ENCODE peak calls at places on chromosomes 1 and 21, in six cellular contexts. V is small intestine, X is endodermal cell, A is heart left ventricle, J is ascending aorta, D is A549. E is an unnamed sample. For H3K4me1, the result is how much of the 10 kb centered on the place peaks cover.

GRCh38 chr1:77683836-77684148 is 1.3 kb upstream of the ZZZ3 start:
- DNase-seq in V (no peak), J (no peak), D (no peak), A (no peak), X (no peak), E (no peak)

GRCh38 chr1:56185493-56185892 is 393.9 kb downstream of the PLPP3 start:
- DNase-seq in J (no peak), X (no peak), V (no peak), D (no peak), A (no peak), E (no peak)

GRCh38 chr1:170886460-170886859 is 48.9 kb upstream of the MROH9 start:
- DNase-seq in J (no peak), A (no peak), V (peak), X (no peak), D (no peak), E (no peak)

GRCh38 chr1:174352117-174352516 is 95.6 kb upstream of the GPR52 start:
- DNase-seq in V (no peak), D (no peak), J (no peak), A (no peak), X (no peak), E (no peak)

GRCh38 chr1:84851839-84852238 is 41.2 kb downstream of the LPAR3 start:
- DNase-seq in D (peak), J (no peak), A (no peak), V (no peak), X (no peak), E (no peak)

GRCh38 chr1:166511754-166512153 is 327.5 kb upstream of the POGK start:
- DNase-seq in X (no peak), V (no peak), J (no peak), D (no peak), A (no peak), E (no peak)

GRCh38 chr1:245091818-245092637 is 62.8 kb upstream of the KIF26B start:
- DNase-seq in D (peak), A (peak), X (peak), V (peak), J (no peak), E (no peak)

GRCh38 chr1:54290443-54291184 is 90.6 kb downstream of the MRPL37 start:
- DNase-seq in A (no peak), X (no peak), V (peak), J (no peak), D (peak), E (no peak)

GRCh38 chr1:36369061-36369470 is 16.7 kb downstream of the STK40 start:
- DNase-seq in D (peak), J (no peak), X (peak), V (peak), A (peak), E (peak)

GRCh38 chr1:154430903-154431302 is 25.8 kb downstream of the IL6R start:
- DNase-seq in V (peak), A (no peak), J (no peak), X (peak), D (no peak), E (no peak)

GRCh38 chr1:216535751-216536150 is 112.5 kb upstream of the USH2A start:
- DNase-seq in J (no peak), V (no peak), X (no peak), D (no peak), A (no peak), E (no peak)

GRCh38 chr1:216600730-216601426 is 122.4 kb downstream of the ESRRG start:
- DNase-seq in D (peak), J (no peak), V (peak), A (peak), X (peak), E (no peak)

GRCh38 chr21:34553199-34553952 is 41.4 kb upstream of the KCNE1 start:
- DNase-seq in J (no peak), A (no peak), D (no peak), X (peak), V (no peak), E (no peak)

GRCh38 chr1:232890340-232890953 is 60.0 kb upstream of the NTPCR start:
- DNase-seq in J (no peak), V (no peak), D (no peak), X (no peak), A (no peak), E (no peak)

GRCh38 chr1:245827306-245827705 is 672.5 kb downstream of the KIF26B start:
- DNase-seq in J (no peak), X (no peak), A (no peak), D (no peak), V (no peak), E (no peak)

GRCh38 chr1:85850238-85850637 is 142.0 kb upstream of the ZNHIT6 start:
- DNase-seq in J (no peak), A (no peak), X (no peak), V (no peak), D (peak), E (no peak)

GRCh38 chr1:86703696-86704455 is 500 bp upstream of the SH3GLB1 start:
- DNase-seq in J (no peak), D (no peak), A (no peak), V (peak), X (peak), E (no peak)

GRCh38 chr1:228737613-228738012 is 2.3 kb downstream of the RHOU start:
- DNase-seq in X (peak), V (peak), D (no peak), A (no peak), J (no peak), E (no peak)
- H3K4me3 ChIP-seq in X (no peak), V (peak), D (no peak), A (peak), J (peak), E (no peak)

GRCh38 chr21:43953028-43953427 is 59.1 kb upstream of the TRAPPC10 start:
- DNase-seq in D (no peak), A (peak), X (no peak), J (no peak), V (no peak), E (no peak)

GRCh38 chr21:43954042-43954441 is 58.1 kb upstream of the TRAPPC10 start:
- DNase-seq in D (no peak), V (peak), X (no peak), A (no peak), J (no peak), E (no peak)

GRCh38 chr21:43950936-43951335 is 61.2 kb upstream of the TRAPPC10 start:
- DNase-seq in V (no peak), A (no peak), J (no peak), X (no peak), D (no peak), E (no peak)

GRCh38 chr21:43950481-43950880 is 61.6 kb upstream of the TRAPPC10 start:
- DNase-seq in V (no peak), X (no peak), J (no peak), A (no peak), D (no peak), E (no peak)

DNA sequence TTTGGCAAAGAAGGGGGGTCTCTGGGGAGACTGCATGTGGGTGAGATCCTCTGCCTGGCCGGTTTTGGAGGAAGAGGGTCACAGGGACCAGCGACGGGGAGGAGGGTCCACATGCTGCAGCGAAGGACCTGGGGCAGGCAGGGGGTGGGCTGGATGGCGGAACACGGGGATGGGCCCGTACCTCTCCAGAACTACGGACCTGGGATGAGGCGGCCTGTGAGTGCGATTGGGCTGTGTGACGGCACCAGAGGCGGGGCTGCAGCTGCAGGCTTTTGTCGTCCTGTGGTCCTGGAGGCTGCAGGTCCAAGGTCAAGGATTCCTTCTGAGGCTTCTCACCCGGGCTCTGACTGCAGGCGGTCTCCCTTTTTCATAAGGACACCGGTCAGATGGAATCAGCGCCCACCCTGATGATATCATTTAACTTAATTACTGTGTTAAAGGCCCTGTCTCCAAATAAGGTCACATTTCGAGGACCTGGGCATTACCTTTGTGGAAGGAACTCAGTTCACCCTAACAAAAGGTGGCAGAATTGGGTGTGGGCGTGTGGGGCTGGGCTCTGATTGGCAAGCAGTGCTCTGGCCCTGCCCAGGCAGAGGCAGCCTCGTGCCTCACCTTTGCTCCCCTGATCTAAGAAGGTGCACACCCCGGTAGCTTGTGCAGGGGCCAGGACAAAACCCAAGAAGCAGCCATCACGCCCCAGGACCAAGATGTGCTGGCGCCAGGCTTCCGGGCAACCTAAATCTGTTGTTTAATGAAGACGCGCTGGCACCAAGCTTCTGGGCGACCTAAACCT is 60.0 kb upstream of the TRAPPC10 start:
- DNase-seq in D (no peak), J (no peak), V (peak), A (no peak), X (no peak), E (no peak)
- H3K4me1 ChIP-seq in D (under half), J (under half), V (under half), A (under half), X (under half), E (under half)

GRCh38 chr1:16015491-16015890 is 2.4 kb downstream of the HSPB7 start:
- DNase-seq in J (no peak), X (no peak), V (no peak), D (no peak), A (peak), E (no peak)

GRCh38 chr1:16018308-16018707 is 465 bp upstream of the HSPB7 start:
- DNase-seq in A (peak), X (no peak), D (no peak), J (no peak), V (no peak), E (no peak)

GRCh38 chr1:16015960-16016901 is 1.6 kb downstream of the HSPB7 start:
- DNase-seq in V (no peak), D (no peak), X (no peak), A (peak), J (peak), E (no peak)

GRCh38 chr1:16017461-16018303 is at the start of gene HSPB7:
- DNase-seq in V (no peak), X (peak), D (no peak), J (peak), A (peak), E (no peak)

GRCh38 chr1:16017076-16017460 is 775 bp downstream of the HSPB7 start:
- DNase-seq in X (no peak), V (no peak), A (no peak), J (no peak), D (no peak), E (no peak)
- H3K4me3 ChIP-seq in X (no peak), V (no peak), A (peak), J (peak), D (no peak), E (no peak)

GRCh38 chr1:11984121-11984520 is 3.9 kb downstream of the MFN2 start:
- DNase-seq in J (no peak), X (no peak), D (no peak), A (no peak), V (peak), E (no peak)

GRCh38 chr1:11980676-11980972 is 380 bp downstream of the MFN2 start:
- DNase-seq in D (no peak), X (no peak), A (no peak), J (no peak), V (no peak), E (no peak)

GRCh38 chr1:11979818-11980675 is at the start of gene MFN2:
- DNase-seq in J (peak), X (peak), D (peak), V (peak), A (peak), E (peak)

GRCh38 chr1:11981378-11982009 is 1.2 kb downstream of the MFN2 start:
- DNase-seq in X (no peak), V (no peak), D (no peak), A (no peak), J (no peak), E (no peak)

GRCh38 chr1:11982010-11982392 is 1.8 kb downstream of the MFN2 start:
- DNase-seq in A (no peak), V (peak), X (no peak), D (peak), J (no peak), E (no peak)
- H3K4me1 ChIP-seq in A (under half), V (under half), X (under half), D (under half), J (under half), E (under half)

GRCh38 chr21:31728952-31729351 is 3.0 kb downstream of the SCAF4 start:
- DNase-seq in D (no peak), A (no peak), V (peak), X (no peak), J (no peak), E (no peak)
- H3K4me3 ChIP-seq in D (no peak), A (no peak), V (no peak), X (peak), J (no peak), E (no peak)

GRCh38 chr1:8362701-8363101 is 44.8 kb downstream of the SLC45A1 start:
- DNase-seq in D (no peak), A (no peak), X (no peak), V (no peak), J (no peak), E (no peak)

GRCh38 chr1:8363764-8364301 is 45.9 kb downstream of the SLC45A1 start:
- DNase-seq in A (no peak), D (no peak), J (no peak), V (no peak), X (no peak), E (no peak)

GRCh38 chr1:8363186-8363585 is 45.3 kb downstream of the SLC45A1 start:
- DNase-seq in X (no peak), A (no peak), J (no peak), D (no peak), V (peak), E (no peak)

GRCh38 chr1:8365661-8366362 is 47.9 kb downstream of the SLC45A1 start:
- DNase-seq in V (no peak), X (no peak), D (no peak), A (no peak), J (no peak), E (no peak)

GRCh38 chr1:8364528-8365442 is 46.9 kb downstream of the SLC45A1 start:
- DNase-seq in A (peak), D (no peak), V (no peak), X (no peak), J (no peak), E (no peak)
- H3K4me1 ChIP-seq in A (half or more), D (under half), V (under half), X (under half), J (under half), E (under half)

GRCh38 chr1:209207126-209207700 is 376.3 kb upstream of the CAMK1G start:
- DNase-seq in A (no peak), J (no peak), X (no peak), D (no peak), V (no peak), E (no peak)
- H3K4me3 ChIP-seq in A (peak), J (peak), X (no peak), D (no peak), V (no peak), E (no peak)

E was measured in iPS DF 6.9.